ENCODE peak calls at places on chromosomes 4 and X, in four cellular contexts. K, N, Y and P are unnamed samples.

GRCh38 chr4:182197611-182198010 is 45.6 kb upstream of the TENM3 start:
- DNase-seq in K (no peak), N (no peak), Y (no peak), P (no peak)

GRCh38 chr4:4837921-4838601 is 21.4 kb upstream of the MSX1 start:
- DNase-seq in K (peak; percentile 6), N (no peak), Y (no peak), P (no peak)

GRCh38 chr4:95129708-95130343 is 372.1 kb downstream of the BMPR1B start:
- DNase-seq in K (peak; percentile 98), N (peak; percentile 38), Y (no peak), P (peak; percentile 99)

GRCh38 chr4:175176710-175177109 is 258.6 kb downstream of the ADAM29 start:
- DNase-seq in K (no peak), N (no peak), Y (no peak), P (no peak)

GRCh38 chr4:48801739-48802138 is 21.7 kb upstream of the FRYL start:
- DNase-seq in K (no peak), N (peak; percentile 17), Y (no peak), P (no peak)

GRCh38 chr4:183158062-183158461 is 59.0 kb downstream of the WWC2 start:
- DNase-seq in K (no peak), N (no peak), Y (no peak), P (peak; percentile 43)

GRCh38 chrX:152896450-152896849 is 1.4 kb upstream of the ZNF185 start:
- DNase-seq in K (no peak), N (no peak), Y (no peak), P (no peak)

GRCh38 chr4:117134386-117134785 is 49.0 kb upstream of the TRAM1L1 start:
- DNase-seq in K (peak; percentile 71), N (no peak), Y (peak; percentile 39), P (peak; percentile 10)

GRCh38 chr4:95050980-95051688 is 293.4 kb downstream of the BMPR1B start:
- DNase-seq in K (no peak), N (no peak), Y (peak; percentile 16), P (no peak)

GRCh38 chrX:1679238-1679637 is 64.4 kb downstream of the ASMT start:
- DNase-seq in K (peak; percentile 48), N (no peak), Y (no peak), P (peak; percentile 32)

GRCh38 chr4:74433541-74434172 is 11.3 kb upstream of the AREG start:
- DNase-seq in K (no peak), N (no peak), Y (no peak), P (no peak)

GRCh38 chr4:111268769-111269414 is 646.0 kb upstream of the PITX2 start:
- DNase-seq in K (no peak), N (no peak), Y (no peak), P (peak; percentile 61)

GRCh38 chrX:16119353-16120220 is 3.8 kb upstream of the GRPR start:
- DNase-seq in K (no peak), N (no peak), Y (no peak), P (no peak)

GRCh38 chr4:108072300-108072699 is 82.6 kb downstream of the HADH start:
- DNase-seq in K (no peak), N (no peak), Y (no peak), P (no peak)

GRCh38 chr4:5524451-5524850 is 183.9 kb downstream of the EVC2 start:
- DNase-seq in K (peak; percentile 11), N (no peak), Y (peak; percentile 68), P (no peak)

GRCh38 chrX:72624194-72624593 is 51.6 kb upstream of the HDAC8 start:
- DNase-seq in K (no peak), N (no peak), Y (no peak), P (no peak)

GRCh38 chr4:130675262-130675661 is 1579.3 kb downstream of the C4orf33 start:
- DNase-seq in K (no peak), N (no peak), Y (no peak), P (no peak)

GRCh38 chr4:86496094-86497060 is 97.7 kb upstream of the PTPN13 start:
- DNase-seq in K (peak; percentile 52), N (peak; percentile 2), Y (peak; percentile 45), P (peak; percentile 63)

GRCh38 chrX:123976671-123977316 is 15.3 kb downstream of the STAG2 start:
- DNase-seq in K (peak; percentile 38), N (no peak), Y (no peak), P (peak; percentile 37)

GRCh38 chr4:146435962-146436361 is 85.8 kb downstream of the SLC10A7 start:
- DNase-seq in K (no peak), N (no peak), Y (no peak), P (no peak)

GRCh38 chr4:71814433-71814832 is 30.6 kb upstream of the GC start:
- DNase-seq in K (no peak), N (no peak), Y (no peak), P (no peak)

GRCh38 chr4:161936625-161937133 is 227.1 kb downstream of the FSTL5 start:
- DNase-seq in K (peak; percentile 98), N (peak; percentile 69), Y (no peak), P (peak; percentile 86)

GRCh38 chrX:13376857-13377441 is 57.1 kb upstream of the ATXN3L start:
- DNase-seq in K (peak; percentile 97), N (peak; percentile 78), Y (no peak), P (peak; percentile 99)

GRCh38 chr4:56727150-56727549 is 46.1 kb upstream of the HOPX start:
- DNase-seq in K (no peak), N (no peak), Y (peak; percentile 61), P (no peak)

GRCh38 chr4:112515278-112516075 is 503 bp downstream of the NEUROG2 start:
- DNase-seq in K (peak; percentile 47), N (peak; percentile 22), Y (peak; percentile 30), P (no peak)

GRCh38 chr4:158322119-158322518 is 111.8 kb downstream of the TMEM144 start:
- DNase-seq in K (no peak), N (no peak), Y (no peak), P (peak; percentile 70)

GRCh38 chr4:107666134-107666533 is 53.9 kb downstream of the PAPSS1 start:
- DNase-seq in K (no peak), N (no peak), Y (no peak), P (peak; percentile 74)

GRCh38 chrX:124488412-124489161 is 142.2 kb downstream of the SH2D1A start:
- DNase-seq in K (no peak), N (no peak), Y (no peak), P (no peak)

GRCh38 chrX:19440713-19441112 is 74.6 kb downstream of the MAP3K15 start:
- DNase-seq in K (peak; percentile 49), N (no peak), Y (peak; percentile 23), P (peak; percentile 8)

GRCh38 chr4:127509155-127509554 is 123.6 kb upstream of the INTU start:
- DNase-seq in K (no peak), N (no peak), Y (no peak), P (no peak)

GRCh38 chr4:188971125-188971524 is 831.9 kb downstream of the TRIML1 start:
- DNase-seq in K (peak; percentile 35), N (no peak), Y (no peak), P (peak; percentile 14)